ENCODE peak calls at places on chromosomes 13 and 19, in six cellular contexts. C is C1 segment of cervical spinal cord; R is kidney tubule cell; Q is dorsolateral prefrontal cortex; H is stimulated activated CD8-positive, alpha-beta memory T cell treated with anti-CD3 and anti-CD28 coated beads, Interleukin-2, amount 100 ng/mL, for 1 hour; J is astrocyte of the cerebellum. T is an unnamed sample.

GRCh38 chr19:44517146-44517545 is 12.3 kb downstream of the CEACAM20 start:
- DNase-seq in Q (no peak), H (no peak), J (no peak), R (no peak), C (no peak), T (no peak)

GRCh38 chr19:48842744-48843162 is 6.5 kb upstream of the HSD17B14 start:
- DNase-seq in R (peak; percentile 43), Q (no peak), C (no peak), J (no peak), H (no peak), T (peak; percentile 70)

GRCh38 chr13:105446197-105446596 is 1089.3 kb downstream of the EFNB2 start:
- DNase-seq in J (no peak), C (no peak), H (no peak), Q (no peak), R (peak; percentile 73), T (no peak)

GRCh38 chr19:45306040-45306439 is 16.6 kb downstream of the CKM start:
- DNase-seq in H (no peak), Q (no peak), C (no peak), J (no peak), R (no peak), T (no peak)

GRCh38 chr19:22806418-22806817 is 22.5 kb upstream of the ZNF99 start:
- DNase-seq in R (no peak), H (no peak), Q (no peak), J (no peak), C (no peak), T (no peak)

GRCh38 chr13:111282997-111283396 is 37.4 kb upstream of the TEX29 start:
- DNase-seq in J (no peak), Q (no peak), C (no peak), H (no peak), R (no peak), T (no peak)

GRCh38 chr13:82681535-82681934 is 1200.7 kb downstream of the SLITRK1 start:
- DNase-seq in J (no peak), R (no peak), Q (no peak), C (no peak), H (no peak), T (no peak)

GRCh38 chr19:53518061-53518460 is 19.9 kb upstream of the ZNF331 start:
- DNase-seq in J (no peak), H (no peak), Q (no peak), C (no peak), R (no peak), T (no peak)

GRCh38 chr13:34346626-34347025 is 528.7 kb downstream of the RFC3 start:
- DNase-seq in R (no peak), H (no peak), J (no peak), Q (no peak), C (no peak), T (no peak)

GRCh38 chr19:19057720-19058119 is 6.1 kb upstream of the SLC25A42 start:
- DNase-seq in J (no peak), Q (no peak), C (no peak), R (no peak), H (no peak), T (no peak)

GRCh38 chr19:23071087-23071511 is 45.7 kb upstream of the ZNF730 start:
- DNase-seq in H (no peak), J (no peak), Q (no peak), R (peak; percentile 9), C (no peak), T (peak; percentile 15)

GRCh38 chr13:51453959-51454703 is 1.3 kb upstream of the INTS6 start:
- DNase-seq in J (no peak), Q (no peak), H (peak; percentile 13), C (no peak), R (peak; percentile 34), T (peak; percentile 42)

GRCh38 chr13:97583884-97584497 is 150.0 kb downstream of the RAP2A start:
- DNase-seq in Q (no peak), R (no peak), H (no peak), C (no peak), J (no peak), T (no peak)

GRCh38 chr13:20230913-20231838 is 943 bp downstream of the GJB6 start:
- DNase-seq in Q (no peak), C (no peak), H (no peak), J (no peak), R (no peak), T (no peak)

GRCh38 chr19:49073514-49074378 is 1.2 kb upstream of the KCNA7 start:
- DNase-seq in C (no peak), J (no peak), Q (no peak), R (peak; percentile 32), H (no peak), T (peak; percentile 70)

GRCh38 chr19:38037151-38037611 is 130.2 kb downstream of the SIPA1L3 start:
- DNase-seq in Q (peak; percentile 17), J (no peak), H (no peak), C (no peak), R (no peak), T (no peak)

GRCh38 chr13:72506706-72507105 is 220.7 kb downstream of the MZT1 start:
- DNase-seq in J (no peak), C (no peak), Q (no peak), R (peak; percentile 2), H (no peak), T (no peak)

GRCh38 chr19:38513762-38514167 is 80.3 kb downstream of the RYR1 start:
- DNase-seq in Q (no peak), C (no peak), R (no peak), H (no peak), J (no peak), T (no peak)

GRCh38 chr19:18741566-18742121 is 49.5 kb downstream of the COMP start:
- DNase-seq in H (no peak), C (no peak), J (no peak), R (peak; percentile 63), Q (no peak), T (no peak)

GRCh38 chr19:13507053-13507611 is 853 bp upstream of the CACNA1A start:
- DNase-seq in Q (peak; percentile 48), J (no peak), R (no peak), C (no peak), H (no peak), T (no peak)

GRCh38 chr13:32947886-32948285 is 68.3 kb upstream of the KL start:
- DNase-seq in R (no peak), C (no peak), Q (no peak), J (no peak), H (no peak), T (no peak)